ENCODE peak calls at places on chromosomes 2 and 18, in seven cellular contexts. C is NCI-H82, H is NCI-H1092, V is endothelial cell, K is Calu3, W is NCI-H2171 treated with DMSO at 0.1 percent for 48 hours, N is KBM-7. D is an unnamed sample.

GRCh38 chr2:9057939-9058761 is 54.7 kb upstream of the MBOAT2 start:
- DNase-seq in C (no peak), H (no peak), V (no peak), K (peak; percentile 6), W (no peak), N (no peak), D (no peak)

GRCh38 chr18:63518178-63519012 is 23.8 kb upstream of the SERPINB12 start:
- DNase-seq in C (peak; percentile 93), H (peak; percentile 77), V (peak; percentile 61), K (peak; percentile 69), W (peak; percentile 72), N (peak; percentile 67), D (peak; percentile 45)

GRCh38 chr18:1914489-1914888 is 656.8 kb downstream of the METTL4 start:
- DNase-seq in C (peak; percentile 75), H (no peak), V (no peak), K (peak; percentile 18), W (peak; percentile 54), N (peak; percentile 19), D (no peak)

GRCh38 chr2:234451852-234452625 is 44.8 kb downstream of the ARL4C start:
- DNase-seq in C (no peak), H (no peak), V (no peak), K (no peak), W (no peak), N (no peak), D (no peak)

GRCh38 chr2:188068093-188068492 is 223.6 kb upstream of the GULP1 start:
- DNase-seq in C (no peak), H (no peak), V (no peak), K (no peak), W (no peak), N (no peak), D (no peak)

GRCh38 chr2:237931205-237931721 is 35.6 kb upstream of the UBE2F start:
- DNase-seq in C (no peak), H (no peak), V (no peak), K (no peak), W (peak; percentile 19), N (peak; percentile 76), D (no peak)

GRCh38 chr2:20622296-20622686 is 28.6 kb downstream of the HS1BP3 start:
- DNase-seq in C (no peak), H (no peak), V (no peak), K (no peak), W (no peak), N (no peak), D (no peak)

GRCh38 chr2:105454801-105455485 is 56.1 kb upstream of the FHL2 start:
- DNase-seq in C (no peak), H (no peak), V (no peak), K (peak; percentile 76), W (no peak), N (peak; percentile 38), D (no peak)

GRCh38 chr2:144451443-144451842 is 68.5 kb downstream of the ZEB2 start:
- DNase-seq in C (no peak), H (no peak), V (no peak), K (no peak), W (no peak), N (no peak), D (no peak)

GRCh38 chr2:86037141-86037794 is 68.4 kb downstream of the POLR1A start:
- DNase-seq in C (no peak), H (peak; percentile 28), V (no peak), K (no peak), W (peak; percentile 19), N (no peak), D (no peak)

GRCh38 chr2:203580846-203581245 is 45.7 kb upstream of the RAPH1 start:
- DNase-seq in C (peak; percentile 7), H (no peak), V (no peak), K (no peak), W (no peak), N (no peak), D (no peak)

D was measured in GM10248.